ENCODE peak calls at places on chromosomes 4 and X, in six cellular contexts. B, S, E, M, G and W are unnamed samples.

GRCh38 chrX:65195621-65196020 is 219.4 kb upstream of the ZC4H2 start:
- DNase-seq in B (no peak), S (no peak), E (no peak), M (no peak), G (no peak), W (no peak)

GRCh38 chr4:38266616-38267015 is 306.4 kb downstream of the PTTG2 start:
- DNase-seq in B (peak), S (no peak), E (no peak), M (no peak), G (no peak), W (no peak)

GRCh38 chrX:134813697-134814096 is 155.4 kb upstream of the PLAC1 start:
- DNase-seq in B (no peak), S (no peak), E (no peak), M (no peak), G (no peak), W (no peak)

GRCh38 chr4:17722361-17722710 is 59.1 kb downstream of the FAM184B start:
- DNase-seq in B (no peak), S (no peak), E (no peak), M (no peak), G (no peak), W (no peak)

GRCh38 chrX:115147220-115147619 is 42.0 kb upstream of the RBMXL3 start:
- DNase-seq in B (peak), S (no peak), E (peak), M (no peak), G (peak), W (peak)

GRCh38 chr4:87679449-87680169 is 29.5 kb downstream of the DMP1 start:
- DNase-seq in B (peak), S (peak), E (peak), M (peak), G (peak), W (peak)

GRCh38 chr4:147110968-147111367 is 165.3 kb upstream of the TTC29 start:
- DNase-seq in B (peak), S (no peak), E (peak), M (no peak), G (no peak), W (no peak)

GRCh38 chr4:40924096-40924792 is 174.5 kb downstream of the NSUN7 start:
- DNase-seq in B (peak), S (peak), E (peak), M (peak), G (peak), W (peak)

GRCh38 chr4:140293979-140294378 is 79.5 kb upstream of the SCOC start:
- DNase-seq in B (no peak), S (no peak), E (no peak), M (no peak), G (no peak), W (no peak)

GRCh38 chrX:145825896-145826295 is 8.3 kb downstream of the SLITRK2 start:
- DNase-seq in B (no peak), S (no peak), E (peak), M (no peak), G (no peak), W (no peak)

GRCh38 chr4:95141376-95141775 is 383.6 kb downstream of the BMPR1B start:
- DNase-seq in B (peak), S (no peak), E (no peak), M (no peak), G (no peak), W (no peak)

GRCh38 chr4:123986268-123986798 is 589.7 kb downstream of the SPRY1 start:
- DNase-seq in B (peak), S (no peak), E (peak), M (no peak), G (no peak), W (no peak)

GRCh38 chr4:14022428-14022827 is 394.9 kb upstream of the BOD1L1 start:
- DNase-seq in B (peak), S (no peak), E (peak), M (no peak), G (no peak), W (no peak)